ENCODE peak calls at places on chromosomes 1 and 21, in nine cellular contexts. B is adrenal gland, Q is stomach, O is heart left ventricle, F is tibial nerve, I is esophagus squamous epithelium, V is A549, K is ovary, N is esophagus muscularis mucosa. Y is an unnamed sample.

GRCh38 chr1:69523032-69523431 is 44.7 kb upstream of the LRRC7 start:
- DNase-seq in B (no peak), Q (no peak), O (no peak), F (no peak), I (no peak), V (no peak), K (no peak), N (no peak), Y (no peak)

GRCh38 chr1:63073530-63074306 is 248.6 kb upstream of the FOXD3 start:
- DNase-seq in B (no peak), Q (no peak), O (no peak), F (no peak), I (no peak), V (no peak), K (no peak), N (no peak), Y (no peak)

GRCh38 chr21:30994917-30995316 is 43.4 kb downstream of the KRTAP19-8 start:
- DNase-seq in B (no peak), Q (no peak), O (no peak), F (no peak), I (no peak), V (no peak), K (no peak), N (no peak), Y (no peak)

GRCh38 chr1:206464456-206464964 is 5.8 kb upstream of the IKBKE start:
- DNase-seq in B (peak), Q (no peak), O (no peak), F (no peak), I (no peak), V (no peak), K (no peak), N (no peak), Y (peak)

GRCh38 chr1:54846301-54846700 is 40.7 kb downstream of the DHCR24 start:
- DNase-seq in B (no peak), Q (no peak), O (no peak), F (no peak), I (no peak), V (no peak), K (no peak), N (no peak), Y (no peak)

GRCh38 chr1:34763142-34763781 is 3.7 kb downstream of the GJB4 start:
- DNase-seq in B (no peak), Q (no peak), O (no peak), F (no peak), I (no peak), V (peak), K (no peak), N (no peak), Y (no peak)

GRCh38 chr1:100706861-100707260 is 12.7 kb upstream of the VCAM1 start:
- DNase-seq in B (no peak), Q (no peak), O (no peak), F (no peak), I (no peak), V (no peak), K (no peak), N (no peak), Y (no peak)

GRCh38 chr1:170836146-170836545 is 99.2 kb upstream of the MROH9 start:
- DNase-seq in B (no peak), Q (no peak), O (no peak), F (no peak), I (no peak), V (no peak), K (no peak), N (no peak), Y (no peak)

GRCh38 chr1:194102607-194103006 is 916.2 kb upstream of the B3GALT2 start:
- DNase-seq in B (no peak), Q (no peak), O (no peak), F (no peak), I (no peak), V (no peak), K (no peak), N (no peak), Y (no peak)

GRCh38 chr1:107141491-107142369 is 891 bp downstream of the NTNG1 start:
- DNase-seq in B (no peak), Q (no peak), O (no peak), F (no peak), I (no peak), V (no peak), K (no peak), N (no peak), Y (peak)
- H3K4me3 ChIP-seq in B (no peak), Q (peak), O (peak), F (peak), I (peak), V (peak), K (peak), N (peak), Y (peak)

GRCh38 chr21:43892984-43893535 is 28.0 kb downstream of the AGPAT3 start:
- DNase-seq in B (no peak), Q (no peak), O (no peak), F (no peak), I (no peak), V (no peak), K (no peak), N (no peak), Y (peak)

GRCh38 chr21:43894206-43894577 is 29.2 kb downstream of the AGPAT3 start:
- DNase-seq in B (no peak), Q (no peak), O (no peak), F (no peak), I (no peak), V (no peak), K (no peak), N (no peak), Y (no peak)

GRCh38 chr21:43892334-43892733 is 27.3 kb downstream of the AGPAT3 start:
- DNase-seq in B (no peak), Q (no peak), O (no peak), F (no peak), I (no peak), V (no peak), K (no peak), N (no peak), Y (no peak)

GRCh38 chr21:43890042-43890441 is 25.0 kb downstream of the AGPAT3 start:
- DNase-seq in B (no peak), Q (no peak), O (no peak), F (no peak), I (no peak), V (no peak), K (no peak), N (no peak), Y (peak)

DNA sequence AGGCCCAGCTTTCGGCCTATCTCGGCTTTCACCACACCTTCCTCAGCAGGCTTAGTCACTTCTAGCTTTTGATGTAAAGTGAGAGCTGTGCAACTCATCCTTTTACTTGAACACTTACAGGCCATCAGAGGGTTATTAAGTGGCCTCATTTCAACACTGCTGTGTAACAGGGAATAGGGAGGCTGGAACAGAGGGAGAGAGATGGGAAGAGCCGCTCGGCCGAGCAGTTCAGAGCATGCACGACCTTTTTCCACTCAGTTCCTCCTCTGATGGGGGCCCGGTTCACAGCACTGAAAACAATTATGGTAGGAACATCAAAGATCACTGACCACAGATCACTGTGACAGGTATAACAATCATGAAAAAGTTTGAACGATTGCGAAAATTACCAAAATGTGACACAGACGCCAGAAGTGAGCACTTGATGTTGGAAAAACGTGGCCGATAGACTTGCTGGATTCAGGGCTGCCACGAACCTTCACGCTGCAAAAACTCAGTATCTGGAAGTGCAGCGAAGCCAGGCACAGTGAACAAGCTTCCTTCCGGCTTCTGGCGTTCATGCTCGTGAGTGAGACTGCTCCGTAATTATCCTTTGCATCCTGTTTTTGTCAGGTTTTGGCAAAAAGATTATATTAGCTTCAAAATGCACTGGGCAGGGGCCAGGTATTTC is 28.6 kb downstream of the AGPAT3 start:
- DNase-seq in B (no peak), Q (peak), O (no peak), F (no peak), I (no peak), V (no peak), K (no peak), N (no peak), Y (peak)
- TF ChIP-seq POLR2A in B (no peak), Q (no peak), O (no peak), F (no peak), I (no peak), V (no peak), K (no peak), N (no peak), Y (no peak)

DNA sequence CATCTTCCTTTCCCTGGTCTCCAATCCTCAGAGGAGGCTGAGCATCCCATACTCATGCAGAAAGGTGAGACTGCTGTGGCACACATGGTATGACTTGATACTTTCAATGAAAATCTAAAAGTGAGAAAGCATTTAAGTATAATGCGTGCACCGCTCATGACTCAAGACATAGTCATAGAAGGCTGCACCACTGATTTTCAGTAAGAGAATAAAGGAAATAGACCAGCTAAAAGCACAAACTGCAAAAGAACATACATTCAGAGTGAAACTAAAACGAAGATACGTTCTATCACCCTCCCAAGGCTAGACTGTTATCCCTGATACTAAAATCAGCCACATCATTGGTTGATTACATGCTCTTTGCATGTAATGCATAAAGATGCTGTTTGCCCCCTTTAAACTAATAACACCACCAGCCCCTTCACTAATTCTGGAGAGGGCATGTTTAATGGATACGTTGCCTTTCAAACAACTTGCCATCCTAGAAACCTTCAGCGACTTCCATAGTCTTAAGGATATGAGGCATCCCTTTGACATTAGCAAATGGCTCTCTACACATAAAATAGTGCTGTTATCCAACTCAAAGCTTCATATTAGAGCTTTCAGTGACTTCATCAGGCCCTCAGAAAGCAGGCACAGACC is 2.1 kb downstream of the PLD5 start:
- DNase-seq in B (no peak), Q (no peak), O (no peak), F (no peak), I (no peak), V (no peak), K (no peak), N (no peak), Y (no peak)
- H3K4me3 ChIP-seq in B (no peak), Q (no peak), O (no peak), F (no peak), I (no peak), V (no peak), K (no peak), N (no peak), Y (no peak)

DNA sequence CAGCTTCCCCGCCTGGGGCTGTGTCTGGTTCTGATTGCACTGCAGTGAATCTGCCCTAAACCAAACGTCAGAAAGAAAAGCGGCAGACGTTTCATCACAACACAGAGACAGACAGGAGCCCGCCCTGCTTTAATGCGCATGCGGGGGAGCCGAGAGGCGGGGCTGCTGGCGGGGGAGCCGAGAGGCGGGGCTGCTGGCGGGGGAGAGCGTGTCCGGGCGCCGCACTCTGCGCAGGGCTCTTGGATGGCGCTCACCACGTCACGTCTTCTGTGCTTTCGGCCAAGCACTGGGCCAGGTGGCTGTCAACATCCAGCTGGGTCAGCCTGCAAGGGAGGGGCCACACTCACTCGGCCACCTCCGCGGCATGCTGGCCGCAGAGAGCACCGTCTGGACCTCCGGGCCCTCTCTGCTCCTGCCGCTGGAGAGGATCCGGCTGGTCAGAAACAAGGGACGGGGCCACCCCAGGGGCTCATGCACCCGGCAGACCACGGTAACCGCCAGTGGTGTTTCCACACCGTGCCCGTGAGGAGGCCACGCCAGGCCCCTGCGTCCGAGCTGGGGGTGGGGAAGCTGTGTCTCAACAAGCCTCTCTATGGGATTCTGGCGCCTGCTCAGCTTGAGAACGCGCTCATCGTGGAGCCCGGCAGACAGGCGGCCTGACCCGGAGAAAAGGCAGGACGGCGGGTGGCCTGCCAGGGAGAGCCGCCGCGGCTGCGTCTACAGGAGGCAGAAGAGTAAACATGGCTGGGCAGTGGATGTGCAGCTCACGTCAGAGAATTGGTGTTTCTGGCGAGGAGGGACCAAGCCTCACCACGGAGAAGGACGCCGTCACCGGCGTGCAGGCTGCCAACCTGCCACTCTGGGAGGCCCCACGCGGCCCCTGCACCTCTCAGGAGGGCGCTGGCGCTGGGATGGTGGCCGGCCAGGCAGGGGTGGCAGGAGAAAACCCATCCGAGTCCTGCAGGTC is 4.8 kb downstream of the FAAP20 start:
- DNase-seq in B (peak), Q (peak), O (peak), F (peak), I (peak), V (peak), K (peak), N (peak), Y (peak)
- TF ChIP-seq POLR2A in B (peak), Q (no peak), O (peak), F (peak), I (peak), V (peak), K (peak), N (peak), Y (no peak)